ENCODE peak calls at places on chromosome 20, in four cellular contexts. One of them, this sample, is unnamed.

GRCh38 chr20:316316-317068 is 8.9 kb upstream of the SOX12 start:
- DNase-seq in HFF-Myc: no peak
- DNase-seq in heart right ventricle: no peak
- DNase-seq in keratinocyte: no peak
- DNase-seq in this sample: no peak

GRCh38 chr20:63016514-63017075 is 9.8 kb upstream of the BHLHE23 start:
- DNase-seq in HFF-Myc: no peak
- DNase-seq in heart right ventricle: peak; percentile 4
- DNase-seq in keratinocyte: no peak
- DNase-seq in this sample: no peak

GRCh38 chr20:38651154-38651553 is 49.5 kb downstream of the ARHGAP40 start:
- DNase-seq in HFF-Myc: no peak
- DNase-seq in heart right ventricle: no peak
- DNase-seq in keratinocyte: no peak
- DNase-seq in this sample: no peak

GRCh38 chr20:61500791-61501321 is 248.8 kb downstream of the CDH4 start:
- DNase-seq in HFF-Myc: no peak
- DNase-seq in heart right ventricle: no peak
- DNase-seq in keratinocyte: no peak
- DNase-seq in this sample: no peak

GRCh38 chr20:58213112-58213511 is 15.3 kb downstream of the ANKRD60 start:
- DNase-seq in HFF-Myc: no peak
- DNase-seq in heart right ventricle: no peak
- DNase-seq in keratinocyte: no peak
- DNase-seq in this sample: no peak

GRCh38 chr20:13462091-13462490 is 176.6 kb downstream of the TASP1 start:
- DNase-seq in HFF-Myc: no peak
- DNase-seq in heart right ventricle: no peak
- DNase-seq in keratinocyte: no peak
- DNase-seq in this sample: no peak

GRCh38 chr20:48295445-48295903 is 510.2 kb upstream of the SULF2 start:
- DNase-seq in HFF-Myc: peak; percentile 96
- DNase-seq in heart right ventricle: no peak
- DNase-seq in keratinocyte: no peak
- DNase-seq in this sample: peak; percentile 79

GRCh38 chr20:59030911-59031310 is 1.2 kb downstream of the ATP5F1E start:
- DNase-seq in HFF-Myc: no peak
- DNase-seq in heart right ventricle: no peak
- DNase-seq in keratinocyte: no peak
- DNase-seq in this sample: no peak

GRCh38 chr20:62997626-62998025 is 9.1 kb downstream of the BHLHE23 start:
- DNase-seq in HFF-Myc: no peak
- DNase-seq in heart right ventricle: peak; percentile 12
- DNase-seq in keratinocyte: no peak
- DNase-seq in this sample: no peak

GRCh38 chr20:24771651-24772061 is 177.4 kb upstream of the CST7 start:
- DNase-seq in HFF-Myc: no peak
- DNase-seq in heart right ventricle: no peak
- DNase-seq in keratinocyte: no peak
- DNase-seq in this sample: no peak

GRCh38 chr20:50425076-50425475 is 85.1 kb upstream of the PTPN1 start:
- DNase-seq in HFF-Myc: no peak
- DNase-seq in heart right ventricle: no peak
- DNase-seq in keratinocyte: no peak
- DNase-seq in this sample: no peak

GRCh38 chr20:19056909-19057308 is 155.5 kb upstream of the SLC24A3 start:
- DNase-seq in HFF-Myc: no peak
- DNase-seq in heart right ventricle: no peak
- DNase-seq in keratinocyte: no peak
- DNase-seq in this sample: no peak

GRCh38 chr20:14189794-14190402 is 147.5 kb downstream of the FLRT3 start:
- DNase-seq in HFF-Myc: peak; percentile 20
- DNase-seq in heart right ventricle: no peak
- DNase-seq in keratinocyte: no peak
- DNase-seq in this sample: peak; percentile 26

GRCh38 chr20:32050851-32051556 is 1.0 kb upstream of the HCK start:
- DNase-seq in HFF-Myc: no peak
- DNase-seq in heart right ventricle: peak; percentile 39
- DNase-seq in keratinocyte: no peak
- DNase-seq in this sample: no peak

GRCh38 chr20:37640600-37641561 is 52.9 kb upstream of the CTNNBL1 start:
- DNase-seq in HFF-Myc: no peak
- DNase-seq in heart right ventricle: no peak
- DNase-seq in keratinocyte: no peak
- DNase-seq in this sample: no peak

GRCh38 chr20:35792740-35793139 is 20.9 kb downstream of the PHF20 start:
- DNase-seq in HFF-Myc: no peak
- DNase-seq in heart right ventricle: no peak
- DNase-seq in keratinocyte: no peak
- DNase-seq in this sample: no peak

GRCh38 chr20:60543598-60543997 is 585.4 kb downstream of the CDH26 start:
- DNase-seq in HFF-Myc: no peak
- DNase-seq in heart right ventricle: no peak
- DNase-seq in keratinocyte: no peak
- DNase-seq in this sample: no peak

GRCh38 chr20:24956001-24956761 is 7.1 kb downstream of the CST7 start:
- DNase-seq in HFF-Myc: no peak
- DNase-seq in heart right ventricle: no peak
- DNase-seq in keratinocyte: no peak
- DNase-seq in this sample: no peak

GRCh38 chr20:19849341-19850189 is 91.5 kb downstream of the RIN2 start:
- DNase-seq in HFF-Myc: no peak
- DNase-seq in heart right ventricle: no peak
- DNase-seq in keratinocyte: no peak
- DNase-seq in this sample: no peak

GRCh38 chr20:10502098-10502526 is 67.0 kb downstream of the SLX4IP start:
- DNase-seq in HFF-Myc: no peak
- DNase-seq in heart right ventricle: no peak
- DNase-seq in keratinocyte: no peak
- DNase-seq in this sample: no peak

GRCh38 chr20:58883243-58883691 is 30.8 kb downstream of the GNAS start:
- DNase-seq in HFF-Myc: no peak
- DNase-seq in heart right ventricle: no peak
- DNase-seq in keratinocyte: no peak
- DNase-seq in this sample: no peak

GRCh38 chr20:8755340-8756118 is 313.4 kb upstream of the PLCB4 start:
- DNase-seq in HFF-Myc: no peak
- DNase-seq in heart right ventricle: no peak
- DNase-seq in keratinocyte: no peak
- DNase-seq in this sample: no peak

GRCh38 chr20:33843854-33844253 is 32.7 kb downstream of the CHMP4B start:
- DNase-seq in HFF-Myc: no peak
- DNase-seq in heart right ventricle: no peak
- DNase-seq in keratinocyte: no peak
- DNase-seq in this sample: no peak

GRCh38 chr20:9989066-9989724 is 45.6 kb upstream of the ANKEF1 start:
- DNase-seq in HFF-Myc: no peak
- DNase-seq in heart right ventricle: no peak
- DNase-seq in keratinocyte: no peak
- DNase-seq in this sample: no peak

GRCh38 chr20:51481311-51481997 is 61.1 kb downstream of the NFATC2 start:
- DNase-seq in HFF-Myc: no peak
- DNase-seq in heart right ventricle: no peak
- DNase-seq in keratinocyte: no peak
- DNase-seq in this sample: no peak

GRCh38 chr20:50834599-50835005 is 39.7 kb downstream of the BCAS4 start:
- DNase-seq in HFF-Myc: peak; percentile 97
- DNase-seq in heart right ventricle: no peak
- DNase-seq in keratinocyte: no peak
- DNase-seq in this sample: peak; percentile 93

GRCh38 chr20:15643713-15644112 is 929.5 kb downstream of the KIF16B start:
- DNase-seq in HFF-Myc: no peak
- DNase-seq in heart right ventricle: no peak
- DNase-seq in keratinocyte: no peak
- DNase-seq in this sample: no peak

GRCh38 chr20:36116813-36117441 is 37.6 kb upstream of the EPB41L1 start:
- DNase-seq in HFF-Myc: no peak
- DNase-seq in heart right ventricle: no peak
- DNase-seq in keratinocyte: no peak
- DNase-seq in this sample: peak; percentile 49

GRCh38 chr20:60331688-60332300 is 373.6 kb downstream of the CDH26 start:
- DNase-seq in HFF-Myc: no peak
- DNase-seq in heart right ventricle: no peak
- DNase-seq in keratinocyte: no peak
- DNase-seq in this sample: no peak

GRCh38 chr20:4946585-4947378 is 54.5 kb downstream of the SLC23A2 start:
- DNase-seq in HFF-Myc: no peak
- DNase-seq in heart right ventricle: no peak
- DNase-seq in keratinocyte: no peak
- DNase-seq in this sample: no peak

GRCh38 chr20:32325706-32326506 is 32.2 kb upstream of the ASXL1 start:
- DNase-seq in HFF-Myc: peak; percentile 15
- DNase-seq in heart right ventricle: no peak
- DNase-seq in keratinocyte: no peak
- DNase-seq in this sample: no peak

GRCh38 chr20:7375905-7376304 is 564.4 kb downstream of the HAO1 start:
- DNase-seq in HFF-Myc: no peak
- DNase-seq in heart right ventricle: no peak
- DNase-seq in keratinocyte: no peak
- DNase-seq in this sample: no peak

GRCh38 chr20:12207875-12208274 is 290.2 kb downstream of the BTBD3 start:
- DNase-seq in HFF-Myc: peak; percentile 7
- DNase-seq in heart right ventricle: no peak
- DNase-seq in keratinocyte: no peak
- DNase-seq in this sample: peak; percentile 13
- TF ChIP-seq CTCF in HFF-Myc: peak; percentile 54
- TF ChIP-seq CTCF in heart right ventricle: peak; percentile 54
- TF ChIP-seq CTCF in keratinocyte: peak; percentile 68
- TF ChIP-seq CTCF in this sample: peak; percentile 83

DNA sequence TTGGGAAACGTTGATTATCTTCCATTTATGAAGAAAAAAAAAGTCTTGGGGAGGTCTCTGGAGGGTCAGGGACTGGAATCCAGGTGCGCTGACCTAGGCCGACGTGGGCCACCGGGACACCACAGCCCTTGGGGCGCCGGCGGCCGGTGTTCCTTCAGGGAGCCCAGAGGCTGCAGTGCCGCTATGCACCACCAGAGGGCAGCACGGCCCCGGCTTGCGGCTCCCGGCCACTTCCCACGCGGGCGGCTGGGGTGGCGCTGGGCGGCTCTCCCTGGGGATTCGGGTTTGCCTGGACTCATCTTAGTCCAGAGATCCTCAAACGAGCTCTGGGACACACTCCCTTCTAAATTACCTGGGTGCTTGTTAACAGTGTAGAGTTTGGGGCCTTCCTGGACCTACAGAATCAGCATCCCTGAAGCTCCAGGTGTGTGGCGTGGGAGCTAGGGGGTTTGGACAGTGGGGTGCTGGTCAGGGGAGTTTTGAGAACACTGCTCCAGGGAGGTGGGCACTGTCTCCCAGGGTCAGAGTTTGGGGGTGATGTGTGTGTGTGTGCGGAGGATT is 23.0 kb upstream of the GTSF1L start:
- DNase-seq in HFF-Myc: no peak
- DNase-seq in heart right ventricle: peak; percentile 84
- DNase-seq in keratinocyte: no peak
- DNase-seq in this sample: no peak
- H3K4me3 ChIP-seq in HFF-Myc: no peak overlapping the region
- H3K4me3 ChIP-seq in heart right ventricle: no peak overlapping the region
- H3K4me3 ChIP-seq in keratinocyte: no peak overlapping the region
- H3K4me3 ChIP-seq in this sample: no peak overlapping the region

DNA sequence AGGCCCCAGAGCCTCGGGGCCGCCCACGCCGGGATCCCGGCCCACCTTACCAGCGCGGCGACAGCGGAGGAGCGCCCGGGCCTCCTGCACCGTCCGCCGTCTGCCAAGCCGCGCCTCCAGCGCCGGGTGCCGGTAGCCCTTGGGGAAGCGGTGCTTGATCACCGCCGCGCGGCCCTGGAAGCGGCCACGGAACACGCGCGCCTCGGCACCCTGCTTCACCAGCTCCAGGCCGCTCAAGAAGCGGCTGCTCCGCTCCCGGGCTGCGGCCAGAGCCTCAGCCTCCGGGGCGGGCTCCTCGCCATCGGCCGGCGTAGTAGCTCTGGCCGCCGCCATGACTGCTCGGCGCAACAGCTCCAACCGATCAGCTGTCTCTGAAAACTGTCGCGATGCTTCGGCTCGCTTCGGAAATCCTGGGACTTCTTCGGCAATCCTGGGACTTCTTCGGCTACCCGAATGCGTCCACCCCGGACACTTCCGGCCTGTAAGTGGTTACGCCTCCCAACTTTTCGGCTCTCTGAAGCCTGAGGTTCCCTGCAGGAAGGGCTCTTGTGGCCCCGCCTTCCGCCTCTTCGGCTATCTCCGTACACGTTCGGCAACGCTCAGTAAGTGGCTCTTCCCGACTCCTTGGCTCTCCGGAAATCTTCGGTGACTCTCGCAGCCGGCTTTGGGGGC is at the start of gene TP53RK:
- DNase-seq in HFF-Myc: peak; percentile 100
- DNase-seq in heart right ventricle: peak; percentile 98
- DNase-seq in keratinocyte: peak; percentile 100
- DNase-seq in this sample: peak; percentile 100
- TF ChIP-seq CTCF in HFF-Myc: no peak
- TF ChIP-seq CTCF in heart right ventricle: peak; percentile 41
- TF ChIP-seq CTCF in keratinocyte: no peak
- TF ChIP-seq CTCF in this sample: peak; percentile 25

DNA sequence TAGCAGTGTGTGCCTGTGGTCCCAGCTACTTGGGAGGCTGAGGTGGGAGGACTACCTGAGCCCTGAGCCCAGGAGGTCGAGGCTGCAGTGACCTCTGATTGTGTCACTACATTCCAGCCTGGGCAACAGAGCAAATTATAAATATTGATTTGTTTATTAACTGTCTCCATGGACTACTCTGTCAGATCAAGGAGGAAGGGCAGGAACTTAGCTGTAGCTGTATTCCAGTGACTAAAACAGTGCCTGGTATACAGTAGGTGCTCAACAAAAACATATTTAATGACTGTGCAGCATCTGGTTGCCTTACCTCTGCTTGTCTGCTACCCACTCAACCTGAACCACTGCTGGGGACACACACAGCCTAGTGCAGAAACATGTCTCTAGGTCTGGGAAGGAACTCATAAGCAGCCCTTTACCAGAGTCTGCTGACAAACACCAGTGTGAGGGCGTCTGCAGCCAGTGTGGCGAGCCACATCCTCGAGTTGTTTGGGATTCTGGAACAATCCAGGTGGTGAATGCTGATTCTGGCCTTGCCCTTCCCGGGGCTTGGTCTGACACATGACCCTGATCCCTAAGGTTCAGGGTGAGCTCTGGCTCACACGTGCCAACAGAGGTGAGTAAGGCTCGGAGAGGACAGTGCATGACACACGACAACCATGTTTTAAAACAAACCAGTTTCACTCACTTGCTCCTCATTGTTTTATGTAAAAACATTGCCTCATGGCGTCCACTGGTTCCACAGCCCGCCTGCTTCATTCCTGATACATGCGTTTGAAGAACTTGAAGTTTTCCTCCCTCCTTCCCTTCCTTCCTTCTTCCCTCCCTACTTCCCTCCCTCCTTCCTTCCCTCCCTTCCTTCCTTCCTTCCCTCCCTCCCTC is 117.9 kb upstream of the ZNF217 start:
- DNase-seq in HFF-Myc: no peak
- DNase-seq in heart right ventricle: no peak
- DNase-seq in keratinocyte: no peak
- DNase-seq in this sample: no peak
- H3K4me3 ChIP-seq in HFF-Myc: no peak overlapping the region
- H3K4me3 ChIP-seq in heart right ventricle: no peak overlapping the region
- H3K4me3 ChIP-seq in keratinocyte: no peak overlapping the region
- H3K4me3 ChIP-seq in this sample: no peak overlapping the region

This sample was measured in AG04450.